ENCODE peak calls at places on chromosome 12, in five cellular contexts. Y is stimulated activated CD8-positive, alpha-beta memory T cell treated with anti-CD3 and anti-CD28 coated beads, Interleukin-7, amount 100 ng/mL, for 24 hours; U is caudate nucleus; K is stimulated activated CD4-positive, alpha-beta T cell treated with anti-CD3 and anti-CD28 coated beads, TNF-alpha, amount 100 ng/mL, for 4 hours; Z is activated naive CD8-positive, alpha-beta T cell treated with anti-CD3 and anti-CD28 coated beads, Interleukin-2, amount 10 ng/mL, durations not matched to agents 7 days and 5 days. D is an unnamed sample.

GRCh38 chr12:130017571-130018449 is 114.0 kb upstream of the TMEM132D start:
- DNase-seq in U (peak; percentile 51), Z (no peak), K (no peak), Y (no peak), D (no peak)

GRCh38 chr12:2177751-2178150 is 125.0 kb downstream of the CACNA1C start:
- DNase-seq in Z (no peak), Y (no peak), K (no peak), U (no peak), D (no peak)

GRCh38 chr12:31650927-31651326 is 8.6 kb upstream of the ETFBKMT start:
- DNase-seq in Z (no peak), U (no peak), K (no peak), Y (no peak), D (no peak)

GRCh38 chr12:109115758-109116610 is at the start of gene ACACB:
- DNase-seq in Y (no peak), U (peak; percentile 94), K (no peak), Z (no peak), D (peak; percentile 67)

GRCh38 chr12:51820721-51821422 is 27.6 kb downstream of the FIGNL2 start:
- DNase-seq in K (peak; percentile 74), U (peak; percentile 71), Y (peak; percentile 60), Z (peak; percentile 90), D (peak; percentile 71)

GRCh38 chr12:122021822-122022392 is at the start of gene BCL7A:
- DNase-seq in K (peak; percentile 38), Y (no peak), Z (peak; percentile 73), U (peak; percentile 82), D (peak; percentile 70)

GRCh38 chr12:33588082-33588712 is 148.6 kb upstream of the SYT10 start:
- DNase-seq in Y (no peak), K (no peak), Z (no peak), U (no peak), D (peak; percentile 23)

GRCh38 chr12:49930515-49931288 is 19.8 kb upstream of the AQP2 start:
- DNase-seq in U (no peak), Z (no peak), Y (no peak), K (no peak), D (no peak)

GRCh38 chr12:10612954-10613333 is 465 bp downstream of the MAGOHB start:
- DNase-seq in U (no peak), K (no peak), Y (no peak), Z (no peak), D (no peak)

GRCh38 chr12:71662861-71663560 is 637 bp downstream of the ZFC3H1 start:
- DNase-seq in K (peak; percentile 55), U (peak; percentile 43), Z (peak; percentile 79), Y (peak; percentile 43), D (peak; percentile 74)

GRCh38 chr12:9064201-9064814 is 51.4 kb downstream of the A2M start:
- DNase-seq in K (peak; percentile 11), Z (peak; percentile 67), U (peak; percentile 67), Y (peak; percentile 17), D (peak; percentile 67)

GRCh38 chr12:47095446-47096236 is 15.9 kb upstream of the AMIGO2 start:
- DNase-seq in U (no peak), Z (no peak), Y (no peak), K (no peak), D (no peak)

GRCh38 chr12:132723764-132724140 is 13.1 kb downstream of the PGAM5 start:
- DNase-seq in Z (no peak), K (no peak), Y (no peak), U (no peak), D (no peak)

GRCh38 chr12:30447061-30447750 is 248.5 kb downstream of the IPO8 start:
- DNase-seq in K (no peak), Z (no peak), Y (no peak), U (no peak), D (no peak)

GRCh38 chr12:11839093-11839641 is 189.7 kb downstream of the ETV6 start:
- DNase-seq in Z (no peak), Y (no peak), U (peak; percentile 32), K (no peak), D (peak; percentile 63)

D was measured in left cardiac atrium.